ENCODE peak calls at places on chromosomes 7 and 10, in five cellular contexts. S is AG09319, P is tibial nerve, N is WTC11, D is foreskin fibroblast. X is an unnamed sample.

GRCh38 chr7:37765872-37766525 is 82.4 kb upstream of the NME8 start:
- DNase-seq in S (no peak), P (no peak), D (no peak), N (no peak), X (no peak)

GRCh38 chr7:152667900-152668440 is 8.0 kb downstream of the XRCC2 start:
- DNase-seq in S (no peak), P (no peak), N (no peak), D (no peak), X (no peak)

GRCh38 chr10:25226775-25227682 is 52.2 kb downstream of the GPR158 start:
- DNase-seq in S (peak), P (no peak), N (peak), D (peak), X (peak)

GRCh38 chr7:4163565-4164203 is 518.4 kb upstream of the FOXK1 start:
- DNase-seq in S (no peak), N (no peak), D (no peak), P (no peak), X (no peak)

GRCh38 chr10:20903635-20904390 is 6.7 kb upstream of the NEBL start:
- DNase-seq in P (no peak), S (no peak), D (no peak), N (no peak), X (no peak)

GRCh38 chr7:151790826-151791379 is 86.0 kb downstream of the PRKAG2 start:
- DNase-seq in N (no peak), S (no peak), D (no peak), P (no peak), X (no peak)

GRCh38 chr7:63067897-63068585 is 930.6 kb upstream of the ZNF722 start:
- DNase-seq in P (no peak), N (no peak), D (no peak), S (no peak), X (no peak)

GRCh38 chr10:46547331-46547880 is 9.1 kb downstream of the GPRIN2 start:
- DNase-seq in P (no peak), N (no peak), S (no peak), D (no peak), X (peak)

GRCh38 chr10:55146032-55146431 is 345.0 kb upstream of the PCDH15 start:
- DNase-seq in P (no peak), S (no peak), N (no peak), D (peak), X (no peak)

GRCh38 chr7:118312051-118312450 is 87.5 kb downstream of the ANKRD7 start:
- DNase-seq in D (no peak), P (no peak), S (no peak), N (no peak), X (no peak)

GRCh38 chr7:139588632-139589031 is 65.1 kb downstream of the CLEC2L start:
- DNase-seq in P (no peak), S (no peak), D (peak), N (no peak), X (no peak)

GRCh38 chr7:95684037-95684436 is 87.7 kb upstream of the PDK4 start:
- DNase-seq in D (peak), P (peak), N (no peak), S (no peak), X (no peak)

GRCh38 chr7:143391462-143392404 is 10.6 kb downstream of the ZYX start:
- DNase-seq in S (peak), P (peak), D (peak), N (no peak), X (no peak)

GRCh38 chr10:131831561-131831960 is 69.2 kb upstream of the PPP2R2D start:
- DNase-seq in D (no peak), S (no peak), N (peak), P (no peak), X (no peak)

GRCh38 chr10:95196053-95196452 is 2.0 kb downstream of the ACSM6 start:
- DNase-seq in N (no peak), D (no peak), S (no peak), P (no peak), X (no peak)

GRCh38 chr10:22246680-22247391 is 29.0 kb upstream of the EBLN1 start:
- DNase-seq in P (no peak), S (no peak), D (peak), N (no peak), X (no peak)

GRCh38 chr10:79260803-79261740 is 86.2 kb upstream of the PPIF start:
- DNase-seq in D (peak), P (no peak), S (no peak), N (peak), X (no peak)

GRCh38 chr7:3461923-3462322 is 160.9 kb downstream of the SDK1 start:
- DNase-seq in S (no peak), N (no peak), D (no peak), P (no peak), X (no peak)

GRCh38 chr7:77450054-77450453 is 33.9 kb upstream of the GSAP start:
- DNase-seq in S (no peak), P (no peak), N (no peak), D (peak), X (no peak)

GRCh38 chr10:59799421-59799820 is 46.2 kb upstream of the MRLN start:
- DNase-seq in P (no peak), D (no peak), S (no peak), N (no peak), X (no peak)

GRCh38 chr10:49257159-49257558 is 41.8 kb upstream of the C10orf71 start:
- DNase-seq in N (no peak), P (no peak), D (no peak), S (no peak), X (no peak)

GRCh38 chr10:71545001-71545400 is 148.3 kb downstream of the CDH23 start:
- DNase-seq in S (no peak), P (no peak), D (no peak), N (no peak), X (no peak)

GRCh38 chr10:30384791-30385201 is 35.7 kb upstream of the MTPAP start:
- DNase-seq in D (peak), P (no peak), N (peak), S (no peak), X (peak)
- TF ChIP-seq CTCF in D (peak), P (no peak), N (peak), S (peak), X (peak)

DNA sequence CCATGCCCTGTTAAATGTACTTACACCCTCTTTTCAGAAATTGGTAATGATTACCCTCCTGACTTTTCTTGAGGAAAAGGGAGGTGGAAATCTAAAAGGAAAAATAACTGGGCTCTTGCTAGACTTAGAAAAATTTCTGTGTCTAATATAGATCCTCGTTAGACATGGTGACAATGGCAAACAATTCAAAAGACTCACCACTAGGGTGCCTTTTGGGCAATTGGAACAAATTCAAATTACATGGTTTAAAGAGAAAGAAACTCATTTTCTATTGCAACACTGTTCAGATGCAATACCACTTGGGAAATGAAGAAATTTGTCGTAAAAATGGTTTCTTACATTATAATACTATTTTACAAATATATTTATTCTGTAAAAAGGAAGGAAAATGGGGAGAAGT is 950.1 kb downstream of the GRM8 start:
- DNase-seq in D (no peak), P (no peak), S (no peak), N (no peak), X (no peak)
- TF ChIP-seq CTCF in D (no peak), P (no peak), S (no peak), N (no peak), X (peak)

GRCh38 chr10:119542990-119543813 is 683 bp upstream of the RGS10 start:
- DNase-seq in D (peak), P (peak), S (no peak), N (peak), X (peak)
- TF ChIP-seq CTCF in D (peak), P (peak), S (peak), N (no peak), X (no peak)

GRCh38 chr7:2445047-2445446 is 31.2 kb downstream of the GRIFIN start:
- DNase-seq in S (no peak), N (no peak), P (no peak), D (no peak), X (no peak)
- TF ChIP-seq CTCF in S (no peak), N (no peak), P (no peak), D (no peak), X (no peak)

GRCh38 chr10:123014772-123015171 is 6.0 kb downstream of the ACADSB start:
- DNase-seq in P (no peak), S (no peak), N (no peak), D (no peak), X (no peak)
- TF ChIP-seq CTCF in P (no peak), S (no peak), N (no peak), D (no peak), X (no peak)

GRCh38 chr10:61354538-61354937 is 98.6 kb downstream of the TMEM26 start:
- DNase-seq in P (no peak), S (no peak), D (no peak), N (no peak), X (no peak)

GRCh38 chr10:61350794-61351193 is 102.4 kb downstream of the TMEM26 start:
- DNase-seq in S (no peak), P (no peak), D (no peak), N (no peak), X (no peak)

GRCh38 chr10:61355211-61355610 is 98.0 kb downstream of the TMEM26 start:
- DNase-seq in N (no peak), S (no peak), D (no peak), P (no peak), X (no peak)

GRCh38 chr10:61346946-61347345 is 106.2 kb downstream of the TMEM26 start:
- DNase-seq in S (no peak), D (no peak), N (no peak), P (no peak), X (no peak)

GRCh38 chr10:61350068-61350467 is 103.1 kb downstream of the TMEM26 start:
- DNase-seq in P (no peak), D (no peak), S (no peak), N (no peak), X (no peak)
- TF ChIP-seq CTCF in P (no peak), D (no peak), S (no peak), N (no peak), X (no peak)